ENCODE peak calls at places on chromosomes 12 and 14, in five cellular contexts. E, D, H, G and Z are unnamed samples.

GRCh38 chr14:79178719-79179118 is 1008.5 kb downstream of the NRXN3 start:
- DNase-seq in H (no peak), E (no peak), D (no peak), G (no peak), Z (no peak)

GRCh38 chr12:3869448-3869847 is 3.8 kb downstream of the PARP11 start:
- DNase-seq in G (no peak), D (no peak), H (no peak), E (no peak), Z (no peak)

GRCh38 chr12:53179694-53180269 is 740 bp upstream of the ZNF740 start:
- DNase-seq in E (no peak), D (peak; percentile 57), G (no peak), H (no peak), Z (peak; percentile 21)

GRCh38 chr12:74985986-74986319 is 223.7 kb downstream of the KCNC2 start:
- DNase-seq in E (no peak), D (no peak), H (no peak), G (no peak), Z (no peak)

GRCh38 chr14:66254066-66254465 is 232.1 kb upstream of the CCDC196 start:
- DNase-seq in D (no peak), H (no peak), G (no peak), E (no peak), Z (no peak)

GRCh38 chr12:53659609-53660008 is 16.3 kb downstream of the ATP5MC2 start:
- DNase-seq in E (no peak), D (no peak), G (no peak), H (no peak), Z (no peak)

GRCh38 chr12:3681595-3681921 is 71.4 kb downstream of the CRACR2A start:
- DNase-seq in G (no peak), E (no peak), H (no peak), D (no peak), Z (no peak)

GRCh38 chr12:111757361-111758119 is 9.2 kb upstream of the ALDH2 start:
- DNase-seq in E (no peak), H (peak; percentile 52), G (no peak), D (no peak), Z (no peak)

GRCh38 chr14:99435327-99435726 is 45.3 kb downstream of the SETD3 start:
- DNase-seq in G (no peak), E (no peak), H (no peak), D (no peak), Z (no peak)

GRCh38 chr14:36556811-36557433 is 25.5 kb downstream of the NKX2-8 start:
- DNase-seq in G (no peak), E (peak; percentile 19), D (no peak), H (no peak), Z (no peak)

GRCh38 chr14:57317248-57317833 is 48.6 kb downstream of the AP5M1 start:
- DNase-seq in D (peak; percentile 55), G (no peak), H (peak; percentile 8), E (peak; percentile 79), Z (peak; percentile 60)

GRCh38 chr12:128572311-128572810 is 251.4 kb downstream of the SLC15A4 start:
- DNase-seq in H (no peak), E (no peak), G (no peak), D (no peak), Z (no peak)

GRCh38 chr12:12442548-12443071 is 85.7 kb downstream of the BORCS5 start:
- DNase-seq in G (no peak), E (peak; percentile 12), D (no peak), H (no peak), Z (no peak)

GRCh38 chr14:67133595-67134441 is 55.4 kb upstream of the GARIN2 start:
- DNase-seq in E (no peak), G (no peak), H (no peak), D (no peak), Z (no peak)

GRCh38 chr12:91074068-91074819 is 16.4 kb upstream of the KERA start:
- DNase-seq in D (no peak), E (no peak), G (no peak), H (no peak), Z (no peak)

GRCh38 chr12:2479866-2480510 is 314.8 kb upstream of the FKBP4 start:
- DNase-seq in G (no peak), H (no peak), D (no peak), E (no peak), Z (no peak)

GRCh38 chr14:50821471-50822464 is 9.2 kb downstream of the NIN start:
- DNase-seq in H (peak; percentile 85), D (no peak), E (no peak), G (no peak), Z (peak; percentile 79)

GRCh38 chr12:13124661-13125505 is 21.4 kb upstream of the GSG1 start:
- DNase-seq in G (no peak), E (no peak), D (no peak), H (no peak), Z (no peak)

GRCh38 chr14:75123991-75124390 is 2.9 kb downstream of the NEK9 start:
- DNase-seq in D (no peak), E (peak; percentile 46), H (no peak), G (no peak), Z (no peak)

GRCh38 chr12:4615667-4616066 is 33.2 kb downstream of the AKAP3 start:
- DNase-seq in H (no peak), D (no peak), G (no peak), E (no peak), Z (no peak)

GRCh38 chr14:21825147-21825743 is 151.6 kb upstream of the OR4E1 start:
- DNase-seq in G (no peak), D (no peak), H (no peak), E (peak; percentile 48), Z (no peak)

GRCh38 chr12:92384571-92384970 is 238.9 kb upstream of the BTG1 start:
- DNase-seq in G (no peak), D (no peak), H (no peak), E (no peak), Z (no peak)
- TF ChIP-seq CTCF in G (no peak), D (no peak), H (no peak), E (no peak), Z (no peak)

DNA sequence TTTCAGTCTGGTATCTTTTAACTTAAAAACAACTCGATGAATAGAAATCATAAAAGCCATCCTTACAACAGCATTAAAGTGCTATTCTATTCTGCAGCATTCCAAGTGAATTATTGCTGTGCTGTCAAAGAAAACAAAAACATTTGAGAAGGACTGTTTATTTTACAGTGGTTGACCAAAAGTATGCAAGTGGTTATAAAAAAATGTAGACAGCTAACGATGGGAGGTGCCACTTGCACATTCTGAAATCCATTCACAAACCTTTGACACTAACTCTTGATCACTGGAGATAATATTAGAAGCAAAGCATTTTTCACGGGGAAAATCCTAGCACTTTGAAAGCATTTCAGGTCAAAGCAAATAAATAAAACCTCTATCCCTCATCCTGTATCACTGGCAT is 55.6 kb downstream of the HMGA2 start:
- DNase-seq in D (no peak), H (no peak), G (no peak), E (no peak), Z (no peak)
- H3K4me3 ChIP-seq in D (no peak overlapping the region), H (no peak overlapping the region), G (no peak overlapping the region), E (no peak overlapping the region), Z (no peak overlapping the region)

GRCh38 chr12:121232163-121232562 is 22.2 kb downstream of the P2RX4 start:
- DNase-seq in H (no peak), D (no peak), E (no peak), G (no peak), Z (no peak)
- H3K36me3 ChIP-seq in H (peaks cover 31% of the 10 kb centered on the region), D (no peaks in the 10 kb centered on the region), E (peaks cover 2% of the 10 kb centered on the region), G (peaks cover 6% of the 10 kb centered on the region), Z (peaks cover 22% of the 10 kb centered on the region)

DNA sequence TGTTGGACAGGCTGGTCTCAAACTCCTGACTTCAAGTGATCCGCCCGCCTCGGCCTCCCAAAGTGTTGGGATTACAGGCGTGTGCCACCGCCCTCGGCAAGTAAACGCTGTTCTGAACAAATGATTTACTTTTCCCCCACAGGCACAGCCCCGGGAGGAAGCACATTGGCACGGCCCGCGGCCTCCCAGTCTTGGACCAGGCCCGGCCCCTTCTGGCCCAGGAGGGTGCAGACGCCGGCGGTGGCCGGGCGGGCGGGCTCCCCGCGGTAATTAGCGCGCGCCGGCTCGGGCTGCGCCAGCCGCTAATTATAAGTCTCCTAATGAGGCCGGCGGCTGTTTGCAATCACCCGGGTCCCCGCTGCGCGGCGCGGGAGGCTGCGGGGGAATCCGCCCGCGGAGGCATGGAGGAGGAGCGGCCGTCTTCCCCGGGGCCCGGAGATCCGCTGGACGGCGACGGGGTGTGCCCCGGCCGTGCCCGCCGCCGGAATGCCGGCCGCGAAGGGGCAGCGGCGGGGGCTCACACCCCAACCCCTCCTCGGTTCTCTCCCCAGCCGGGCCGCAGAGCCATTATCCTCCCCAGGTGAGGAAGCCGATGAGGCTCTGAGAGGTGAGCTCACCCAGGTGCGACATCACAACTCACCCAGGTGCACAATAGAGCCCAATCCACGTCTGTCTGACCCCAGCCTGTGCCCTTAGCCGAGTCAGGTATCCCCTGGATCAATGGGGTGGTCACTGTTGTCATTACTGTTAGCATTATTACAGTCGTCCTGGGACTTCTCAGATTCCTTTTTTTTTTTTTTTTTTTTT is 3.3 kb upstream of the POP5 start:
- DNase-seq in D (peak; percentile 70), G (no peak), H (peak; percentile 70), E (peak; percentile 13), Z (peak; percentile 18)
- TF ChIP-seq CTCF in D (no peak), G (no peak), H (peak; percentile 34), E (peak; percentile 30), Z (peak; percentile 59)